ENCODE peak calls at places on chromosomes 6 and 20, in five cellular contexts. One of them, this sample, is unnamed.

GRCh38 chr20:23241416-23241815 is 109.2 kb upstream of the NXT1 start:
- DNase-seq in NCI-H1048: no peak
- DNase-seq in activated B cell treated with CpG ODN at 0.5 μM for 24 hours: no peak
- DNase-seq in naive B cell: no peak
- DNase-seq in progenitor cell of endocrine pancreas: no peak
- DNase-seq in this sample: no peak

GRCh38 chr6:146790561-146791091 is 191.9 kb downstream of the ADGB start:
- DNase-seq in activated B cell treated with CpG ODN at 0.5 μM for 24 hours: no peak
- DNase-seq in naive B cell: no peak
- DNase-seq in progenitor cell of endocrine pancreas: no peak
- DNase-seq in NCI-H1048: no peak
- DNase-seq in this sample: no peak

GRCh38 chr20:49122920-49123319 is 65.2 kb downstream of the STAU1 start:
- DNase-seq in activated B cell treated with CpG ODN at 0.5 μM for 24 hours: no peak
- DNase-seq in progenitor cell of endocrine pancreas: no peak
- DNase-seq in NCI-H1048: no peak
- DNase-seq in naive B cell: no peak
- DNase-seq in this sample: no peak

GRCh38 chr6:41469951-41470340 is 76.2 kb upstream of the FOXP4 start:
- DNase-seq in NCI-H1048: no peak
- DNase-seq in naive B cell: no peak
- DNase-seq in progenitor cell of endocrine pancreas: no peak
- DNase-seq in activated B cell treated with CpG ODN at 0.5 μM for 24 hours: no peak
- DNase-seq in this sample: no peak

GRCh38 chr20:32570401-32571190 is 14.5 kb downstream of the NOL4L start:
- DNase-seq in activated B cell treated with CpG ODN at 0.5 μM for 24 hours: no peak
- DNase-seq in NCI-H1048: no peak
- DNase-seq in naive B cell: no peak
- DNase-seq in progenitor cell of endocrine pancreas: no peak
- DNase-seq in this sample: no peak

GRCh38 chr6:8389034-8389818 is 46.1 kb downstream of the SLC35B3 start:
- DNase-seq in NCI-H1048: no peak
- DNase-seq in naive B cell: no peak
- DNase-seq in progenitor cell of endocrine pancreas: no peak
- DNase-seq in activated B cell treated with CpG ODN at 0.5 μM for 24 hours: no peak
- DNase-seq in this sample: no peak

GRCh38 chr6:3751019-3751729 is at the start of gene PXDC1:
- DNase-seq in NCI-H1048: no peak
- DNase-seq in naive B cell: peak; percentile 36
- DNase-seq in progenitor cell of endocrine pancreas: no peak
- DNase-seq in activated B cell treated with CpG ODN at 0.5 μM for 24 hours: no peak
- DNase-seq in this sample: no peak

GRCh38 chr6:36874016-36874442 is 574 bp downstream of the PPIL1 start:
- DNase-seq in activated B cell treated with CpG ODN at 0.5 μM for 24 hours: no peak
- DNase-seq in NCI-H1048: no peak
- DNase-seq in naive B cell: no peak
- DNase-seq in progenitor cell of endocrine pancreas: no peak
- DNase-seq in this sample: no peak

GRCh38 chr6:121764493-121764892 is 329.0 kb downstream of the GJA1 start:
- DNase-seq in activated B cell treated with CpG ODN at 0.5 μM for 24 hours: no peak
- DNase-seq in NCI-H1048: no peak
- DNase-seq in naive B cell: no peak
- DNase-seq in progenitor cell of endocrine pancreas: no peak
- DNase-seq in this sample: no peak

GRCh38 chr6:14619419-14619781 is 501.8 kb downstream of the CD83 start:
- DNase-seq in NCI-H1048: no peak
- DNase-seq in naive B cell: no peak
- DNase-seq in activated B cell treated with CpG ODN at 0.5 μM for 24 hours: no peak
- DNase-seq in progenitor cell of endocrine pancreas: no peak
- DNase-seq in this sample: no peak

GRCh38 chr20:45283529-45284065 is 23.0 kb upstream of the RBPJL start:
- DNase-seq in progenitor cell of endocrine pancreas: no peak
- DNase-seq in NCI-H1048: no peak
- DNase-seq in activated B cell treated with CpG ODN at 0.5 μM for 24 hours: no peak
- DNase-seq in naive B cell: no peak
- DNase-seq in this sample: no peak

GRCh38 chr6:30447237-30447636 is 42.1 kb upstream of the HLA-E start:
- DNase-seq in NCI-H1048: no peak
- DNase-seq in progenitor cell of endocrine pancreas: no peak
- DNase-seq in activated B cell treated with CpG ODN at 0.5 μM for 24 hours: no peak
- DNase-seq in naive B cell: no peak
- DNase-seq in this sample: no peak

GRCh38 chr6:119361209-119361608 is 11.6 kb upstream of the MAN1A1 start:
- DNase-seq in activated B cell treated with CpG ODN at 0.5 μM for 24 hours: no peak
- DNase-seq in naive B cell: no peak
- DNase-seq in NCI-H1048: no peak
- DNase-seq in progenitor cell of endocrine pancreas: no peak
- DNase-seq in this sample: no peak

GRCh38 chr6:137234505-137234863 is 15.3 kb upstream of the IFNGR1 start:
- DNase-seq in NCI-H1048: no peak
- DNase-seq in activated B cell treated with CpG ODN at 0.5 μM for 24 hours: no peak
- DNase-seq in progenitor cell of endocrine pancreas: no peak
- DNase-seq in naive B cell: peak; percentile 50
- DNase-seq in this sample: no peak

GRCh38 chr6:159533568-159533967 is 159.5 kb downstream of the SOD2 start:
- DNase-seq in activated B cell treated with CpG ODN at 0.5 μM for 24 hours: no peak
- DNase-seq in naive B cell: no peak
- DNase-seq in NCI-H1048: no peak
- DNase-seq in progenitor cell of endocrine pancreas: no peak
- DNase-seq in this sample: no peak

GRCh38 chr6:157884756-157885155 is 61.7 kb downstream of the SNX9 start:
- DNase-seq in activated B cell treated with CpG ODN at 0.5 μM for 24 hours: no peak
- DNase-seq in naive B cell: no peak
- DNase-seq in progenitor cell of endocrine pancreas: no peak
- DNase-seq in NCI-H1048: no peak
- DNase-seq in this sample: no peak

GRCh38 chr20:50569864-50570836 is 60.0 kb downstream of the PTPN1 start:
- DNase-seq in activated B cell treated with CpG ODN at 0.5 μM for 24 hours: peak; percentile 20
- DNase-seq in progenitor cell of endocrine pancreas: no peak
- DNase-seq in NCI-H1048: no peak
- DNase-seq in naive B cell: peak; percentile 34
- DNase-seq in this sample: no peak

GRCh38 chr6:106377061-106377540 is 16.6 kb downstream of the CRYBG1 start:
- DNase-seq in activated B cell treated with CpG ODN at 0.5 μM for 24 hours: no peak
- DNase-seq in NCI-H1048: no peak
- DNase-seq in progenitor cell of endocrine pancreas: no peak
- DNase-seq in naive B cell: no peak
- DNase-seq in this sample: no peak

GRCh38 chr20:57190536-57191265 is 75.7 kb downstream of the BMP7 start:
- DNase-seq in NCI-H1048: no peak
- DNase-seq in activated B cell treated with CpG ODN at 0.5 μM for 24 hours: no peak
- DNase-seq in progenitor cell of endocrine pancreas: no peak
- DNase-seq in naive B cell: no peak
- DNase-seq in this sample: no peak

GRCh38 chr20:22729616-22730236 is 145.4 kb upstream of the FOXA2 start:
- DNase-seq in activated B cell treated with CpG ODN at 0.5 μM for 24 hours: no peak
- DNase-seq in progenitor cell of endocrine pancreas: no peak
- DNase-seq in NCI-H1048: no peak
- DNase-seq in naive B cell: no peak
- DNase-seq in this sample: no peak

GRCh38 chr20:22576273-22576672 is 8.1 kb downstream of the FOXA2 start:
- DNase-seq in activated B cell treated with CpG ODN at 0.5 μM for 24 hours: no peak
- DNase-seq in progenitor cell of endocrine pancreas: no peak
- DNase-seq in naive B cell: no peak
- DNase-seq in NCI-H1048: no peak
- DNase-seq in this sample: no peak

GRCh38 chr20:14948416-14948815 is 611.0 kb upstream of the FLRT3 start:
- DNase-seq in progenitor cell of endocrine pancreas: no peak
- DNase-seq in NCI-H1048: no peak
- DNase-seq in naive B cell: no peak
- DNase-seq in activated B cell treated with CpG ODN at 0.5 μM for 24 hours: no peak
- DNase-seq in this sample: no peak

GRCh38 chr6:110858016-110858415 is 16.6 kb upstream of the AMD1 start:
- DNase-seq in naive B cell: no peak
- DNase-seq in progenitor cell of endocrine pancreas: no peak
- DNase-seq in NCI-H1048: no peak
- DNase-seq in activated B cell treated with CpG ODN at 0.5 μM for 24 hours: no peak
- DNase-seq in this sample: no peak

GRCh38 chr6:56374841-56375369 is 127.5 kb upstream of the COL21A1 start:
- DNase-seq in activated B cell treated with CpG ODN at 0.5 μM for 24 hours: no peak
- DNase-seq in naive B cell: no peak
- DNase-seq in NCI-H1048: no peak
- DNase-seq in progenitor cell of endocrine pancreas: no peak
- DNase-seq in this sample: no peak

GRCh38 chr6:89360415-89360999 is 8.0 kb upstream of the UBE2J1 start:
- DNase-seq in progenitor cell of endocrine pancreas: no peak
- DNase-seq in activated B cell treated with CpG ODN at 0.5 μM for 24 hours: no peak
- DNase-seq in NCI-H1048: no peak
- DNase-seq in naive B cell: no peak
- DNase-seq in this sample: no peak

GRCh38 chr6:134851548-134851947 is 98.4 kb downstream of the ALDH8A1 start:
- DNase-seq in activated B cell treated with CpG ODN at 0.5 μM for 24 hours: no peak
- DNase-seq in NCI-H1048: no peak
- DNase-seq in naive B cell: no peak
- DNase-seq in progenitor cell of endocrine pancreas: no peak
- DNase-seq in this sample: no peak

GRCh38 chr6:138568997-138569396 is 69.7 kb upstream of the NHSL1 start:
- DNase-seq in activated B cell treated with CpG ODN at 0.5 μM for 24 hours: no peak
- DNase-seq in naive B cell: no peak
- DNase-seq in NCI-H1048: no peak
- DNase-seq in progenitor cell of endocrine pancreas: no peak
- DNase-seq in this sample: no peak

GRCh38 chr6:166490671-166491500 is 95.6 kb downstream of the RAMACL start:
- DNase-seq in activated B cell treated with CpG ODN at 0.5 μM for 24 hours: no peak
- DNase-seq in progenitor cell of endocrine pancreas: no peak
- DNase-seq in NCI-H1048: no peak
- DNase-seq in naive B cell: no peak
- DNase-seq in this sample: peak; percentile 89

GRCh38 chr6:97978855-97979271 is 695.8 kb upstream of the MMS22L start:
- DNase-seq in NCI-H1048: no peak
- DNase-seq in activated B cell treated with CpG ODN at 0.5 μM for 24 hours: no peak
- DNase-seq in naive B cell: no peak
- DNase-seq in progenitor cell of endocrine pancreas: no peak
- DNase-seq in this sample: no peak

GRCh38 chr20:14556206-14556605 is 218.8 kb upstream of the FLRT3 start:
- DNase-seq in NCI-H1048: no peak
- DNase-seq in activated B cell treated with CpG ODN at 0.5 μM for 24 hours: no peak
- DNase-seq in progenitor cell of endocrine pancreas: no peak
- DNase-seq in naive B cell: no peak
- DNase-seq in this sample: peak; percentile 57

GRCh38 chr6:20126789-20127653 is 85.2 kb downstream of the MBOAT1 start:
- DNase-seq in activated B cell treated with CpG ODN at 0.5 μM for 24 hours: peak; percentile 39
- DNase-seq in naive B cell: peak; percentile 23
- DNase-seq in progenitor cell of endocrine pancreas: peak; percentile 64
- DNase-seq in NCI-H1048: peak; percentile 74
- DNase-seq in this sample: peak; percentile 48

GRCh38 chr6:161189891-161190290 is 84.0 kb downstream of the AGPAT4 start:
- DNase-seq in progenitor cell of endocrine pancreas: no peak
- DNase-seq in NCI-H1048: no peak
- DNase-seq in naive B cell: no peak
- DNase-seq in activated B cell treated with CpG ODN at 0.5 μM for 24 hours: no peak
- DNase-seq in this sample: no peak

GRCh38 chr6:118712955-118713354 is 61.6 kb upstream of the CEP85L start:
- DNase-seq in activated B cell treated with CpG ODN at 0.5 μM for 24 hours: no peak
- DNase-seq in NCI-H1048: no peak
- DNase-seq in naive B cell: no peak
- DNase-seq in progenitor cell of endocrine pancreas: no peak
- DNase-seq in this sample: peak; percentile 27

GRCh38 chr6:82169138-82169876 is 78.2 kb downstream of the IBTK start:
- DNase-seq in naive B cell: no peak
- DNase-seq in NCI-H1048: no peak
- DNase-seq in progenitor cell of endocrine pancreas: no peak
- DNase-seq in activated B cell treated with CpG ODN at 0.5 μM for 24 hours: no peak
- DNase-seq in this sample: no peak